ENCODE peak calls at places on chromosomes 6 and 20, in six cellular contexts. N is heart left ventricle, B is dorsolateral prefrontal cortex, X is fibroblast of pulmonary artery, Q is foreskin fibroblast, M is tibial nerve. L is an unnamed sample.

GRCh38 chr20:48349673-48350072 is 478.1 kb downstream of the PREX1 start:
- DNase-seq in B (no peak), Q (no peak), M (no peak), X (no peak), N (no peak), L (no peak)

GRCh38 chr6:129186988-129187387 is 304.1 kb downstream of the LAMA2 start:
- DNase-seq in M (no peak), X (peak; percentile 84), Q (peak; percentile 93), N (no peak), B (no peak), L (no peak)

GRCh38 chr6:3383525-3383924 is 73.3 kb downstream of the SLC22A23 start:
- DNase-seq in M (no peak), X (peak; percentile 48), B (no peak), N (no peak), Q (peak; percentile 72), L (no peak)

GRCh38 chr20:61970357-61970756 is 95.3 kb downstream of the TAF4 start:
- DNase-seq in X (no peak), Q (no peak), N (no peak), B (no peak), M (no peak), L (no peak)

GRCh38 chr20:48924711-48925109 is 3.2 kb downstream of the ARFGEF2 start:
- DNase-seq in N (no peak), Q (no peak), X (no peak), B (no peak), M (no peak), L (no peak)

GRCh38 chr20:53390780-53391179 is 202.9 kb downstream of the ZNF217 start:
- DNase-seq in Q (no peak), B (no peak), X (no peak), M (no peak), N (no peak), L (no peak)

GRCh38 chr6:104689551-104690205 is 170.0 kb downstream of the HACE1 start:
- DNase-seq in N (no peak), B (no peak), Q (peak; percentile 51), X (peak; percentile 44), M (no peak), L (no peak)

GRCh38 chr20:53989401-53989800 is 81.0 kb downstream of the BCAS1 start:
- DNase-seq in B (no peak), X (no peak), N (no peak), M (no peak), Q (no peak), L (no peak)

GRCh38 chr6:103079867-103080266 is 1686.4 kb downstream of the GRIK2 start:
- DNase-seq in Q (no peak), N (no peak), M (no peak), X (no peak), B (no peak), L (no peak)

GRCh38 chr6:73731285-73731684 is 35.3 kb downstream of the CD109 start:
- DNase-seq in M (no peak), X (no peak), B (no peak), Q (no peak), N (no peak), L (no peak)

GRCh38 chr6:157330831-157331230 is 7.5 kb upstream of the TMEM242 start:
- DNase-seq in X (no peak), N (no peak), B (no peak), Q (no peak), M (no peak), L (no peak)

GRCh38 chr6:19921821-19922220 is 84.7 kb downstream of the ID4 start:
- DNase-seq in X (no peak), B (no peak), Q (no peak), N (no peak), M (no peak), L (no peak)

GRCh38 chr6:127118505-127119360 is at the start of gene RSPO3:
- DNase-seq in X (peak; percentile 39), Q (peak; percentile 71), M (no peak), N (no peak), B (peak; percentile 51), L (no peak)

GRCh38 chr20:341682-342081 is 5.2 kb upstream of the NRSN2 start:
- DNase-seq in M (no peak), X (peak; percentile 86), B (no peak), Q (peak; percentile 95), N (no peak), L (no peak)

GRCh38 chr20:31593221-31594001 is 11.7 kb upstream of the ID1 start:
- DNase-seq in Q (peak; percentile 92), X (peak; percentile 79), B (no peak), N (no peak), M (no peak), L (no peak)

GRCh38 chr6:491233-491632 is 99.7 kb downstream of the IRF4 start:
- DNase-seq in N (no peak), M (no peak), Q (no peak), X (no peak), B (no peak), L (no peak)

GRCh38 chr6:12962995-12963394 is 246.4 kb downstream of the PHACTR1 start:
- DNase-seq in N (no peak), X (peak; percentile 63), Q (peak; percentile 68), M (no peak), B (no peak), L (no peak)

GRCh38 chr6:159929819-159930218 is 39.0 kb downstream of the MAS1 start:
- DNase-seq in M (no peak), X (peak; percentile 17), N (no peak), B (no peak), Q (no peak), L (peak; percentile 55)

GRCh38 chr6:6736753-6737654 is 148.5 kb downstream of the LY86 start:
- DNase-seq in M (peak; percentile 34), N (peak; percentile 77), B (no peak), Q (peak; percentile 92), X (peak; percentile 72), L (peak; percentile 81)
- TF ChIP-seq CTCF in M (no peak), N (no peak), B (no peak), Q (no peak), X (no peak), L (no peak)

GRCh38 chr20:6530916-6531315 is 236.6 kb upstream of the BMP2 start:
- DNase-seq in B (no peak), N (no peak), Q (no peak), X (no peak), M (no peak), L (no peak)

GRCh38 chr20:6530254-6530653 is 237.2 kb upstream of the BMP2 start:
- DNase-seq in Q (peak; percentile 3), M (no peak), X (no peak), N (no peak), B (no peak), L (no peak)

GRCh38 chr20:6524305-6524704 is 243.2 kb upstream of the BMP2 start:
- DNase-seq in B (no peak), N (no peak), M (no peak), Q (no peak), X (no peak), L (no peak)

DNA sequence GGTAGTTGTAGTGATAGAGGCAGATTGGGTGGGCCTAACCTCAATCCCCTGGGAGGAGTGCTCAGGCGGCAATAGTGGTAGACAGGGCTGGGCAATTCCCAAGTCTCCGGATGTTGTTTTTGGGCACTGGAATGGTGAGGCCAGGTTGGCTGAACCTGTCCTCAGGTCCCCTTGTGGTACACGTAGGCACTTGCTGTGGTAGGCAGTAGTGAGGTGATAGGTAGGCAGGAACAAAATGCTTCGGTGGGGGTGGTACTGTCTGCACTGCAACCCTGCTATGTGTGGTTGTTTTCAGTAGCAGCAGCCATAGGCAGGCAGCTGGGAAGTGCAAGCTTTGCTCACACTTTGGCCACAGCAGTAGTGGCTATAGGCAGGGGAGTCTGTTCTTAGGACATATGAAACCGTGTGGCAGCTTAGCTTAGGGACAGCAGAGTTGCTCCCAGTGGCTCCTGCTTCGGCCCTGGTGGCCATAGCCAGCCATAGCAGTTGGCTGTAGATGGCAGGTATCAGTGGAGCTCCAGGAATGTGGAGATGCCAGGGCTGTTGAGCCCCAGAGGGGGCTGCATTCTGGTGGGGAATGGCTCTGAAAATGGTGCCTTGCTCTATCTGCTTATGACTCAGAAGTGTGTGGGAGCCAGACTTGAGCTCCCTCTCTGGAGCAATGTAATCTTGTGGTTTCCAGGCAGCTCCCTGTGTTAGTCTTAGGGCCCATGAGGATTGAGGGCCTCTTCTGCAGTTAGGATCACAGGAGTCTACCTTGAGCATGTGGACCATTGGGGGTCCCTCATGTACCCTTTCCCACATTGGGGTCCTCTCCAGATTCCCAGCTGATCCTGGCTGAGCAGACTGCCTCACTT is 241.8 kb upstream of the BMP2 start:
- DNase-seq in N (no peak), X (peak; percentile 39), M (no peak), Q (no peak), B (no peak), L (no peak)
- TF ChIP-seq CTCF in N (no peak), X (no peak), M (no peak), Q (no peak), B (no peak), L (no peak)

DNA sequence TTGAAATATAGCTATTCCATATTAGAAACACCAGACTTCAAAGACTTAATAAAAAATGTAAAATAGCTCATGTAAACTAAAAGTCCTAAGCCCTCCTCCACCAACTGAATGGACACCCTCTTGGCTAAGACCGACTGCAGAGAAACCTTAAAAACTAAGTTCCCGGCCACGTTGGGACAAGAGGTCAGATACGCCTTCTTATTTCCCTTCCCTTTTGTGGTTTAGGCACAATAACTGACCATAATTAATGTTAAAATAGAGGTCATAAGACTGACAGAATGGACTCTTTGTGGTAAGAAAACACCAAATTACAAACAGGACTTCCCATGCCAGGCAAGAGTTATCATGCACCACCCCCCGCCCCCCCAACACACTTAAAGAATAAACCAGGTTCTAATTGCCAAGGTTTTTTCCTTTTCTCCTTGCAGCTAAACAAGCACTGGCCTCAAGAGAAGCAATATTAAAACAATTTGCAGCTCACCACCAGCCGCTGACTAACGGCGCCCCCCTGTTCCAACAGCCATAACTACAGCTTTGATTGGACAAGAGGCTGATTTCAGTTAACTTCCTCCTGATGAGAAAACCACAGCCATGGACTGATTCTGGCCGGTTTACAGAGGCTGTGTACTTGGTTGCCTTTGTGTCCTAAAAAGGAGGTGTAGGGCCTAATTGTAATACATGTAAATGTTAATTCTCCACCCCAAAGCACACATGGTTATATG is 10.7 kb upstream of the LAMP5 start:
- DNase-seq in M (no peak), N (no peak), B (no peak), Q (peak; percentile 78), X (no peak), L (no peak)
- TF ChIP-seq CTCF in M (peak; percentile 16), N (peak; percentile 19), B (no peak), Q (no peak), X (no peak), L (no peak)

GRCh38 chr6:25640446-25640845 is 11.6 kb upstream of the SCGN start:
- DNase-seq in M (no peak), X (no peak), Q (no peak), N (no peak), B (no peak), L (no peak)

GRCh38 chr6:25635886-25636317 is 16.1 kb upstream of the SCGN start:
- DNase-seq in M (no peak), X (no peak), B (no peak), Q (no peak), N (no peak), L (no peak)

GRCh38 chr6:25639653-25640052 is 12.4 kb upstream of the SCGN start:
- DNase-seq in N (no peak), M (no peak), X (no peak), B (no peak), Q (no peak), L (no peak)

GRCh38 chr6:25637211-25637610 is 14.8 kb upstream of the SCGN start:
- DNase-seq in Q (no peak), B (no peak), X (peak; percentile 42), N (no peak), M (no peak), L (no peak)

DNA sequence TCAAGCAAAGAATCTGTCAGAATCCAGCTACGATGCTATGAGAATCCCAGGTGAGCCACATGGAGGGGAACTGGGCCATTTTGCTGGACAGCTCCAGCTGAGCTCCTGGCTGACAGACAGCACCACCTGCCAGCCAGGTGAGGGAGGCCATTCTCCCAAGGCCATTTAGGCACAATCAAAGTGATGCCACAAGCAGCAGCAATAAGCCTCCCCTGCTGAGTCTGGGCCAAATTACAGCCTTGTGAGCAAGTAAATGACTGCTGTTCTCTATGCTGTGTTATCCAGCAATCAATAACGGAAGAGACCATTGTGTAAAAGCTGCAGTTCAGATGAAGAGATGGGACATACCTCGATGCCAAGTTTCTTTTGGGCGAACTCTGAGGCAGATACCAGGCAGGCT is 14.1 kb upstream of the SCGN start:
- DNase-seq in N (no peak), B (no peak), M (no peak), Q (no peak), X (no peak), L (no peak)
- TF ChIP-seq CTCF in N (no peak), B (no peak), M (no peak), Q (no peak), X (no peak), L (no peak)